ENCODE peak calls at places on chromosomes 12 and 14, in eight cellular contexts. A is tibial nerve, K is bronchial epithelial cell, U is lower lobe of right lung, W is upper lobe of right lung, Z is lung, J is BE2C, C is astrocyte. N is an unnamed sample. For H3K27me3 and H3K36me3, the result is how much of the 10 kb centered on the place peaks cover.

GRCh38 chr12:48995061-48995879 is 3.9 kb downstream of the DDN start:
- DNase-seq in A (peak), K (peak), U (peak), W (peak), Z (peak), J (peak), C (peak), N (peak)

GRCh38 chr14:82060219-82060618 is 526.6 kb upstream of the SEL1L start:
- DNase-seq in A (no peak), K (no peak), U (no peak), W (no peak), Z (no peak), J (no peak), C (no peak), N (no peak)

GRCh38 chr12:64178122-64178521 is 44.0 kb downstream of the KICS2 start:
- DNase-seq in A (no peak), K (peak), U (no peak), W (no peak), Z (no peak), J (no peak), C (peak), N (no peak)

GRCh38 chr14:45891417-45892080 is 638.5 kb upstream of the MIS18BP1 start:
- DNase-seq in A (no peak), K (peak), U (no peak), W (no peak), Z (no peak), J (no peak), C (no peak), N (no peak)

GRCh38 chr14:105470163-105470811 is 4.3 kb upstream of the CRIP2 start:
- DNase-seq in A (no peak), K (no peak), U (no peak), W (no peak), Z (no peak), J (no peak), C (no peak), N (no peak)

GRCh38 chr14:98682031-98682430 is 590.0 kb downstream of the BCL11B start:
- DNase-seq in A (no peak), K (no peak), U (no peak), W (no peak), Z (no peak), J (no peak), C (no peak), N (no peak)

GRCh38 chr14:26415618-26416123 is 182.2 kb downstream of the NOVA1 start:
- DNase-seq in A (peak), K (no peak), U (no peak), W (no peak), Z (no peak), J (no peak), C (no peak), N (no peak)

GRCh38 chr12:93751864-93752610 is 74.9 kb downstream of the CRADD start:
- DNase-seq in A (no peak), K (peak), U (no peak), W (no peak), Z (peak), J (no peak), C (peak), N (no peak)

GRCh38 chr14:74085047-74085637 is 386 bp downstream of the LIN52 start:
- DNase-seq in A (no peak), K (peak), U (no peak), W (no peak), Z (no peak), J (no peak), C (peak), N (peak)

GRCh38 chr14:26204954-26205479 is 392.8 kb downstream of the NOVA1 start:
- DNase-seq in A (peak), K (no peak), U (peak), W (no peak), Z (no peak), J (peak), C (no peak), N (no peak)

GRCh38 chr14:61502459-61503093 is 181.2 kb downstream of the PRKCH start:
- DNase-seq in A (no peak), K (peak), U (no peak), W (no peak), Z (no peak), J (no peak), C (peak), N (no peak)

GRCh38 chr12:75784591-75784990 is 247.0 kb downstream of the PHLDA1 start:
- DNase-seq in A (no peak), K (no peak), U (no peak), W (no peak), Z (peak), J (peak), C (no peak), N (no peak)

GRCh38 chr14:63897706-63898105 is 44.9 kb downstream of the SYNE2 start:
- DNase-seq in A (no peak), K (no peak), U (no peak), W (no peak), Z (no peak), J (no peak), C (peak), N (no peak)

GRCh38 chr14:64708148-64709004 is 4.2 kb downstream of the PLEKHG3 start:
- DNase-seq in A (no peak), K (peak), U (peak), W (no peak), Z (no peak), J (peak), C (peak), N (no peak)

GRCh38 chr12:47736877-47737676 is 11.8 kb upstream of the ENDOU start:
- DNase-seq in A (peak), K (no peak), U (peak), W (peak), Z (peak), J (peak), C (peak), N (no peak)

GRCh38 chr14:51844482-51844881 is 15.9 kb upstream of the GNG2 start:
- DNase-seq in A (no peak), K (no peak), U (no peak), W (no peak), Z (no peak), J (no peak), C (no peak), N (peak)

GRCh38 chr12:131487379-131488129 is 223.3 kb upstream of the SFSWAP start:
- DNase-seq in A (no peak), K (peak), U (no peak), W (no peak), Z (peak), J (no peak), C (no peak), N (no peak)

GRCh38 chr12:122282066-122282465 is 15.8 kb upstream of the VPS33A start:
- DNase-seq in A (no peak), K (peak), U (no peak), W (no peak), Z (no peak), J (no peak), C (peak), N (no peak)

GRCh38 chr12:31588976-31589375 is 2.0 kb downstream of the DENND5B start:
- DNase-seq in A (no peak), K (no peak), U (no peak), W (no peak), Z (no peak), J (no peak), C (no peak), N (no peak)

GRCh38 chr14:99862111-99862510 is 68.9 kb downstream of the EML1 start:
- DNase-seq in A (no peak), K (no peak), U (no peak), W (no peak), Z (no peak), J (no peak), C (peak), N (no peak)

GRCh38 chr14:26872510-26872909 is 274.7 kb upstream of the NOVA1 start:
- DNase-seq in A (no peak), K (no peak), U (no peak), W (no peak), Z (no peak), J (no peak), C (peak), N (no peak)

GRCh38 chr12:10497602-10498001 is 8.1 kb upstream of the EIF2S3B start:
- DNase-seq in A (no peak), K (no peak), U (no peak), W (no peak), Z (no peak), J (no peak), C (no peak), N (no peak)

GRCh38 chr12:122079038-122079531 is 529 bp downstream of the MLXIP start:
- DNase-seq in A (no peak), K (no peak), U (peak), W (peak), Z (no peak), J (no peak), C (no peak), N (peak)

GRCh38 chr12:115103884-115104883 is 420.2 kb upstream of the TBX3 start:
- DNase-seq in A (no peak), K (no peak), U (no peak), W (no peak), Z (no peak), J (no peak), C (peak), N (no peak)

GRCh38 chr12:132133952-132134652 is 10.0 kb downstream of the DDX51 start:
- DNase-seq in A (no peak), K (no peak), U (no peak), W (peak), Z (no peak), J (peak), C (no peak), N (no peak)

GRCh38 chr12:115609356-115609755 is 668.1 kb downstream of the MED13L start:
- DNase-seq in A (no peak), K (no peak), U (no peak), W (no peak), Z (no peak), J (no peak), C (peak), N (no peak)

GRCh38 chr12:2457215-2458112 is 337.3 kb upstream of the FKBP4 start:
- DNase-seq in A (no peak), K (no peak), U (no peak), W (no peak), Z (no peak), J (no peak), C (no peak), N (no peak)

GRCh38 chr12:51821423-51822260 is 26.9 kb downstream of the FIGNL2 start:
- DNase-seq in A (no peak), K (no peak), U (no peak), W (no peak), Z (no peak), J (no peak), C (no peak), N (no peak)

GRCh38 chr12:115709410-115710065 is 568.0 kb downstream of the MED13L start:
- DNase-seq in A (peak), K (no peak), U (no peak), W (no peak), Z (no peak), J (peak), C (no peak), N (no peak)

GRCh38 chr12:11702959-11703358 is 53.5 kb downstream of the ETV6 start:
- DNase-seq in A (no peak), K (no peak), U (no peak), W (no peak), Z (no peak), J (no peak), C (no peak), N (peak)

GRCh38 chr14:28751467-28752058 is 15.0 kb upstream of the FOXG1 start:
- DNase-seq in A (no peak), K (peak), U (no peak), W (no peak), Z (no peak), J (peak), C (peak), N (no peak)

GRCh38 chr14:64113279-64113678 is 180.9 kb downstream of the ESR2 start:
- DNase-seq in A (no peak), K (no peak), U (no peak), W (no peak), Z (no peak), J (no peak), C (no peak), N (no peak)

GRCh38 chr12:98373019-98373554 is 142.3 kb upstream of the TMPO start:
- DNase-seq in A (no peak), K (peak), U (no peak), W (no peak), Z (no peak), J (peak), C (peak), N (no peak)

GRCh38 chr12:107840186-107840585 is 65.7 kb downstream of the ASCL4 start:
- DNase-seq in A (no peak), K (no peak), U (no peak), W (no peak), Z (no peak), J (no peak), C (no peak), N (no peak)
- H3K27me3 ChIP-seq in A (under half), K (under half), U (half or more), W (under half), Z (under half), J (half or more), C (under half), N (under half)

DNA sequence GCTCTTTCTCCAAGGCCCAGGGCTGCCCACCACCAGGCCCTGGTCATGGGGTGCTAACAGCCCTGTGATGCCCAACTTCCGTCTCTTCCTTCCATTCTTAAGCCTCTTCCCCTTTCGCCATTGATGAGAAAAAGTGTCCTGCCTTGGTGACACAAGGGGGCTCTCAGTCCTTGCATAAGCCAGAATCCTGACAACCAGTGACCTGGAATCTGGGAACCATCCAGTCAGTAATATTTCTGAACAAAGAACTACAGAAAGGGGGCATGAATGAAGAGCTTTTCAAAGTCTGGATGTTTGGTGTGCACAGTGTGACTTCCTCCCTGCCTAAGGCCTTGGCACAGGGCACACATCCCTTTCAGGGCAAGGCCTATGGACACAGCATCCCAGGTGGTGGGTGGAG is 49.7 kb upstream of the GPATCH2L start:
- DNase-seq in A (no peak), K (no peak), U (no peak), W (no peak), Z (no peak), J (no peak), C (no peak), N (no peak)
- TF ChIP-seq CTCF in A (no peak), K (no peak), U (no peak), W (no peak), Z (no peak), J (peak), C (no peak), N (no peak)

DNA sequence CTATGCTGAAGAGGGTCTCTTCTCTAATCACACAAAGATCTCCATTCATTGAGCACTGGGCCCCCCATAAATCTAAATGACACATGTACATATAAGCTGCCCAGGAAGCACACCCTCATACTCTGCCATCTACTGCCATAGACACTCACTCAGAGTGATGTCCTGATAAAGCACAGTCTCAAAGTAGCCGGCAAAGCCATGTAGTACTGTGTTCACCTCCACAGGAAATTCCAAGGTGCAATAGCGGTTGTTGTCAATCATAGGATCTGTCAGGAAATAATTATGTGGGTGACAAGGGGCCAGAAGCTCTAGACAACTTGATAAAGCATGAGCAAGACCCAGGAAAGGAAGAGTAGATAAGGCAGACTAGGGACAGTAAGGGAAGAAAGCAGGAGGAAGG is 3.3 kb upstream of the RBM23 start:
- DNase-seq in A (no peak), K (no peak), U (no peak), W (no peak), Z (no peak), J (no peak), C (no peak), N (no peak)
- H3K36me3 ChIP-seq in A (half or more), K (under half), U (half or more), W (half or more), Z (under half), J (half or more), C (under half), N (under half)

GRCh38 chr12:57637364-57637763 is 4.4 kb upstream of the B4GALNT1 start:
- DNase-seq in A (no peak), K (no peak), U (no peak), W (no peak), Z (no peak), J (no peak), C (no peak), N (no peak)
- H3K27me3 ChIP-seq in A (under half), K (under half), U (under half), W (half or more), Z (under half), J (under half), C (under half), N (under half)

DNA sequence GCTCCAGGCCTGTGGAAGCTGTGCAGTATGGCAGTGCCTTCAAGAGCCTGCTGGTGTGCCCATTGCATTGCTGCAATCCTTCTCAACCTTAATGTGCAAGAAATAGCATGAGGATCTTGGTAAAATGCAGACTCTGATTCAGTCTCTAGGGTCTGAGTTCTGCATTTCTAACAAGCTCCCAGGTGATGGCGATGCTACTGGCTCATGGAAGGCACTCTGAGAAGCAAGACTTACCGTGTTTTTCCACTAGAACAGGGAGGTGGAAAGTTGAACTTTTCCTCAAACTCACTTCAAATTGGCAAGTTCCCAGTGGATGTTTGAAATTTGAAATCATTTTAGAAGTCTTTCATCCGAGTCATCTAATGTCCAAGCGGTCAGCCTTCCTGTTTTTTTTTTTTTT is 55.5 kb downstream of the MYRFL start:
- DNase-seq in A (no peak), K (no peak), U (no peak), W (no peak), Z (no peak), J (no peak), C (peak), N (no peak)
- TF ChIP-seq CTCF in A (no peak), K (peak), U (no peak), W (no peak), Z (no peak), J (peak), C (peak), N (no peak)

GRCh38 chr12:124402281-124403066 is 107.6 kb downstream of the RFLNA start:
- DNase-seq in A (no peak), K (no peak), U (no peak), W (no peak), Z (no peak), J (no peak), C (no peak), N (no peak)

GRCh38 chr12:124403273-124403672 is 108.4 kb downstream of the RFLNA start:
- DNase-seq in A (peak), K (no peak), U (no peak), W (no peak), Z (no peak), J (no peak), C (no peak), N (no peak)

GRCh38 chr12:124400124-124400523 is 105.2 kb downstream of the RFLNA start:
- DNase-seq in A (no peak), K (no peak), U (no peak), W (no peak), Z (no peak), J (no peak), C (no peak), N (no peak)

GRCh38 chr12:124399622-124400021 is 104.7 kb downstream of the RFLNA start:
- DNase-seq in A (no peak), K (no peak), U (no peak), W (no peak), Z (no peak), J (peak), C (no peak), N (no peak)

DNA sequence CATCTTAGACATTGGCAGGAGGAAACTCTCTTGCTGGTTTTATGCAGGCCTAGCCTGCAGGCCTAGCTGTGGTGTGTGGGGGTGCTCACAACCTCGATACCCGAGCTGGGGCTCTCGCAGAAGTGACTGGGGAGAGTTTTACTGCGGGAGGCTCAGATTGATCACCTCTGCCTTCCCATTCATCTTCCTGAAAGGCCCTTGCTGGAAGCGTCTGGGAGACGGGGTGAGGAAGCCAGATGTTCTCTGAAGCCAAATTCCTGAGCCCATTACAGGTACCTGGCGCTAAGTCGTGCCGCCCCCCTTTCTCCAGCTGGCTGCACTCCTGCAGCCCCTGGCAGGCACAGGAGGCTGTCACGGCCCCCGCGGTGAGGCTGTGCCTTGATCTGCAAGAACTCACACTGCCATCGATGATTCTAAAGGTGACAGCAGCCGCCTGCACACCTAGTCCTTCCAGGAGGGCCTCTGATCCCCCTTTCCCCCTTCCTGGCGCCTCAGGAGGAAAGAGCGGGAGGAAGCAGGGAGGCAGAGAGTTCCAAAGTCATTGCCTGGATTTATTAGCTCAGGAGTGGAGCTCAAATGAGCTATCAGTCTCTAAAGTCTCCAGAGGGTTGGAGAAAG is 106.8 kb downstream of the RFLNA start:
- DNase-seq in A (no peak), K (no peak), U (no peak), W (no peak), Z (no peak), J (no peak), C (no peak), N (no peak)
- H3K36me3 ChIP-seq in A (half or more), K (under half), U (half or more), W (half or more), Z (under half), J (half or more), C (under half), N (under half)

DNA sequence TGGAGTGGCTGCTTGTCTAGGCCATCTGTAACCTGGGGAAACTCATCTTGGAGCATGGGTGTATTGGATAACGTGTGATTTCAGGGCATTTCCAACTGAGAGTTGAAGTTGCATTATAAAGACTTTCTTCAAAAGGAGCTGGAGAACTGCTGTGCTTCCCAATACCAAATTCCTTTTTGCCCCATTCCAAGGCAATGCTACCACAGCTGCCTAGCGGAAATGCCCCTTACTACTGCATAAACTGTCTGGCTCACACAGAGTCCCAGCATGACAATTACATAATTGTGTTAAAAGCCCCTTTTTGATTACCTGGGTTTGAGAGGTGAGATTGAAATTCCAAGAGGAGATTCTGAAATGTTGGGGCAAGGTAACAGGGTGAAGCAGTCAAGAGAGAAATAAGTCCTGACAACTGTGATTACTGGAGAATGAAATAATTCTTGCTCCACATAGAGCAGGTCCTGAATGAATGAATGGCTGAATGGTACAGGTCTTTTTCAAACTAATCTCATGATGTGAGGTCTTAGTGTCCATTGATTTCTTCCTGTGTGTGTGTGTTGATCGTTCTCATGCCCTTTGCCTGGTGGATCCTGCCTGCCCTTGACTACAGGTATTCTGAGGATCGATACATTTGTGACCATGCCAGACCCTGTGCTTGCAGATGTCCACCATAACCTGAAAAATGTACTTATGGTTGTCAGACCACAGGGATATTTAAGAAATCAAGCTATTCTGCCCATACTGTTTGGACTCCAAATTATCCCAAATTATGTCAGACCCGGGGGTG is 386.5 kb downstream of the GRIN2B start:
- DNase-seq in A (no peak), K (no peak), U (no peak), W (no peak), Z (no peak), J (no peak), C (no peak), N (no peak)
- H3K27me3 ChIP-seq in A (under half), K (under half), U (under half), W (under half), Z (under half), J (under half), C (under half), N (under half)

N was measured in GM06990.